ENCODE peak calls at places on chromosomes 7 and 10, in ten cellular contexts. One of them, this sample, is unnamed.

GRCh38 chr7:47453093-47454056 is 128.5 kb downstream of the TNS3 start:
- DNase-seq in NCI-H748 treated with DMSO at 0.1 percent for 48 hours: no peak
- DNase-seq in activated naive CD4-positive, alpha-beta T cell treated with anti-CD3 and anti-CD28 coated beads, Interleukin-2, amount 50 U/mL, for 72 hours: no peak
- DNase-seq in Kasumi-1: no peak
- DNase-seq in stimulated activated CD4-positive, alpha-beta T cell treated with anti-CD3 and anti-CD28 coated beads, Interleukin-2, amount 100 ng/mL, for 48 hours: no peak
- DNase-seq in caudate nucleus: no peak
- DNase-seq in keratinocyte: no peak
- DNase-seq in NB4: peak; percentile 43
- DNase-seq in EL: peak; percentile 97
- DNase-seq in fibroblast of pulmonary artery: peak; percentile 74
- DNase-seq in this sample: peak; percentile 89

GRCh38 chr7:84194484-84195260 is at the start of gene SEMA3A:
- DNase-seq in NCI-H748 treated with DMSO at 0.1 percent for 48 hours: peak; percentile 34
- DNase-seq in activated naive CD4-positive, alpha-beta T cell treated with anti-CD3 and anti-CD28 coated beads, Interleukin-2, amount 50 U/mL, for 72 hours: no peak
- DNase-seq in Kasumi-1: peak; percentile 51
- DNase-seq in stimulated activated CD4-positive, alpha-beta T cell treated with anti-CD3 and anti-CD28 coated beads, Interleukin-2, amount 100 ng/mL, for 48 hours: no peak
- DNase-seq in caudate nucleus: peak; percentile 32
- DNase-seq in keratinocyte: no peak
- DNase-seq in NB4: peak; percentile 31
- DNase-seq in EL: peak; percentile 86
- DNase-seq in fibroblast of pulmonary artery: peak; percentile 83
- DNase-seq in this sample: peak; percentile 84

GRCh38 chr7:68224041-68224534 is 1227.5 kb downstream of the TYW1 start:
- DNase-seq in NCI-H748 treated with DMSO at 0.1 percent for 48 hours: peak; percentile 22
- DNase-seq in activated naive CD4-positive, alpha-beta T cell treated with anti-CD3 and anti-CD28 coated beads, Interleukin-2, amount 50 U/mL, for 72 hours: no peak
- DNase-seq in Kasumi-1: no peak
- DNase-seq in stimulated activated CD4-positive, alpha-beta T cell treated with anti-CD3 and anti-CD28 coated beads, Interleukin-2, amount 100 ng/mL, for 48 hours: no peak
- DNase-seq in caudate nucleus: peak; percentile 41
- DNase-seq in keratinocyte: no peak
- DNase-seq in NB4: no peak
- DNase-seq in EL: no peak
- DNase-seq in fibroblast of pulmonary artery: no peak
- DNase-seq in this sample: no peak

GRCh38 chr10:29344073-29344820 is 55.4 kb downstream of the LYZL1 start:
- DNase-seq in NCI-H748 treated with DMSO at 0.1 percent for 48 hours: no peak
- DNase-seq in activated naive CD4-positive, alpha-beta T cell treated with anti-CD3 and anti-CD28 coated beads, Interleukin-2, amount 50 U/mL, for 72 hours: no peak
- DNase-seq in Kasumi-1: no peak
- DNase-seq in stimulated activated CD4-positive, alpha-beta T cell treated with anti-CD3 and anti-CD28 coated beads, Interleukin-2, amount 100 ng/mL, for 48 hours: no peak
- DNase-seq in caudate nucleus: no peak
- DNase-seq in keratinocyte: no peak
- DNase-seq in NB4: no peak
- DNase-seq in EL: peak; percentile 84
- DNase-seq in fibroblast of pulmonary artery: peak; percentile 39
- DNase-seq in this sample: no peak

GRCh38 chr10:71372882-71373495 is 23.7 kb upstream of the CDH23 start:
- DNase-seq in NCI-H748 treated with DMSO at 0.1 percent for 48 hours: no peak
- DNase-seq in activated naive CD4-positive, alpha-beta T cell treated with anti-CD3 and anti-CD28 coated beads, Interleukin-2, amount 50 U/mL, for 72 hours: no peak
- DNase-seq in Kasumi-1: peak; percentile 4
- DNase-seq in stimulated activated CD4-positive, alpha-beta T cell treated with anti-CD3 and anti-CD28 coated beads, Interleukin-2, amount 100 ng/mL, for 48 hours: no peak
- DNase-seq in caudate nucleus: peak; percentile 12
- DNase-seq in keratinocyte: no peak
- DNase-seq in NB4: no peak
- DNase-seq in EL: no peak
- DNase-seq in fibroblast of pulmonary artery: no peak
- DNase-seq in this sample: no peak

GRCh38 chr7:40482794-40483374 is 348.1 kb downstream of the SUGCT start:
- DNase-seq in NCI-H748 treated with DMSO at 0.1 percent for 48 hours: no peak
- DNase-seq in activated naive CD4-positive, alpha-beta T cell treated with anti-CD3 and anti-CD28 coated beads, Interleukin-2, amount 50 U/mL, for 72 hours: no peak
- DNase-seq in Kasumi-1: no peak
- DNase-seq in stimulated activated CD4-positive, alpha-beta T cell treated with anti-CD3 and anti-CD28 coated beads, Interleukin-2, amount 100 ng/mL, for 48 hours: no peak
- DNase-seq in caudate nucleus: no peak
- DNase-seq in keratinocyte: no peak
- DNase-seq in NB4: no peak
- DNase-seq in EL: no peak
- DNase-seq in fibroblast of pulmonary artery: peak; percentile 36
- DNase-seq in this sample: no peak

GRCh38 chr7:84085147-84085546 is 109.4 kb downstream of the SEMA3A start:
- DNase-seq in NCI-H748 treated with DMSO at 0.1 percent for 48 hours: no peak
- DNase-seq in activated naive CD4-positive, alpha-beta T cell treated with anti-CD3 and anti-CD28 coated beads, Interleukin-2, amount 50 U/mL, for 72 hours: no peak
- DNase-seq in Kasumi-1: peak; percentile 17
- DNase-seq in stimulated activated CD4-positive, alpha-beta T cell treated with anti-CD3 and anti-CD28 coated beads, Interleukin-2, amount 100 ng/mL, for 48 hours: no peak
- DNase-seq in caudate nucleus: no peak
- DNase-seq in keratinocyte: no peak
- DNase-seq in NB4: no peak
- DNase-seq in EL: peak; percentile 61
- DNase-seq in fibroblast of pulmonary artery: peak; percentile 63
- DNase-seq in this sample: no peak

GRCh38 chr10:1037098-1037497 is 11.4 kb upstream of the IDI2 start:
- DNase-seq in NCI-H748 treated with DMSO at 0.1 percent for 48 hours: no peak
- DNase-seq in activated naive CD4-positive, alpha-beta T cell treated with anti-CD3 and anti-CD28 coated beads, Interleukin-2, amount 50 U/mL, for 72 hours: no peak
- DNase-seq in Kasumi-1: no peak
- DNase-seq in stimulated activated CD4-positive, alpha-beta T cell treated with anti-CD3 and anti-CD28 coated beads, Interleukin-2, amount 100 ng/mL, for 48 hours: no peak
- DNase-seq in caudate nucleus: peak; percentile 27
- DNase-seq in keratinocyte: no peak
- DNase-seq in NB4: no peak
- DNase-seq in EL: no peak
- DNase-seq in fibroblast of pulmonary artery: no peak
- DNase-seq in this sample: no peak

GRCh38 chr7:98314469-98314868 is 33.0 kb downstream of the BRI3 start:
- DNase-seq in NCI-H748 treated with DMSO at 0.1 percent for 48 hours: no peak
- DNase-seq in activated naive CD4-positive, alpha-beta T cell treated with anti-CD3 and anti-CD28 coated beads, Interleukin-2, amount 50 U/mL, for 72 hours: no peak
- DNase-seq in Kasumi-1: no peak
- DNase-seq in stimulated activated CD4-positive, alpha-beta T cell treated with anti-CD3 and anti-CD28 coated beads, Interleukin-2, amount 100 ng/mL, for 48 hours: no peak
- DNase-seq in caudate nucleus: no peak
- DNase-seq in keratinocyte: no peak
- DNase-seq in NB4: no peak
- DNase-seq in EL: no peak
- DNase-seq in fibroblast of pulmonary artery: peak; percentile 40
- DNase-seq in this sample: no peak

GRCh38 chr7:46844486-46844885 is 737.4 kb downstream of the TNS3 start:
- DNase-seq in NCI-H748 treated with DMSO at 0.1 percent for 48 hours: no peak
- DNase-seq in activated naive CD4-positive, alpha-beta T cell treated with anti-CD3 and anti-CD28 coated beads, Interleukin-2, amount 50 U/mL, for 72 hours: no peak
- DNase-seq in Kasumi-1: no peak
- DNase-seq in stimulated activated CD4-positive, alpha-beta T cell treated with anti-CD3 and anti-CD28 coated beads, Interleukin-2, amount 100 ng/mL, for 48 hours: no peak
- DNase-seq in caudate nucleus: no peak
- DNase-seq in keratinocyte: no peak
- DNase-seq in NB4: no peak
- DNase-seq in EL: no peak
- DNase-seq in fibroblast of pulmonary artery: no peak
- DNase-seq in this sample: no peak

GRCh38 chr7:155773531-155773930 is 38.7 kb downstream of the SHH start:
- DNase-seq in NCI-H748 treated with DMSO at 0.1 percent for 48 hours: no peak
- DNase-seq in activated naive CD4-positive, alpha-beta T cell treated with anti-CD3 and anti-CD28 coated beads, Interleukin-2, amount 50 U/mL, for 72 hours: no peak
- DNase-seq in Kasumi-1: no peak
- DNase-seq in stimulated activated CD4-positive, alpha-beta T cell treated with anti-CD3 and anti-CD28 coated beads, Interleukin-2, amount 100 ng/mL, for 48 hours: no peak
- DNase-seq in caudate nucleus: no peak
- DNase-seq in keratinocyte: no peak
- DNase-seq in NB4: no peak
- DNase-seq in EL: no peak
- DNase-seq in fibroblast of pulmonary artery: no peak
- DNase-seq in this sample: no peak

GRCh38 chr10:132142396-132143161 is 44.2 kb upstream of the DPYSL4 start:
- DNase-seq in NCI-H748 treated with DMSO at 0.1 percent for 48 hours: no peak
- DNase-seq in activated naive CD4-positive, alpha-beta T cell treated with anti-CD3 and anti-CD28 coated beads, Interleukin-2, amount 50 U/mL, for 72 hours: peak; percentile 57
- DNase-seq in Kasumi-1: peak; percentile 18
- DNase-seq in stimulated activated CD4-positive, alpha-beta T cell treated with anti-CD3 and anti-CD28 coated beads, Interleukin-2, amount 100 ng/mL, for 48 hours: peak; percentile 51
- DNase-seq in caudate nucleus: peak; percentile 33
- DNase-seq in keratinocyte: no peak
- DNase-seq in NB4: peak; percentile 42
- DNase-seq in EL: peak; percentile 26
- DNase-seq in fibroblast of pulmonary artery: peak; percentile 14
- DNase-seq in this sample: no peak

GRCh38 chr10:92886334-92886961 is 38.1 kb downstream of the EXOC6 start:
- DNase-seq in NCI-H748 treated with DMSO at 0.1 percent for 48 hours: no peak
- DNase-seq in activated naive CD4-positive, alpha-beta T cell treated with anti-CD3 and anti-CD28 coated beads, Interleukin-2, amount 50 U/mL, for 72 hours: no peak
- DNase-seq in Kasumi-1: no peak
- DNase-seq in stimulated activated CD4-positive, alpha-beta T cell treated with anti-CD3 and anti-CD28 coated beads, Interleukin-2, amount 100 ng/mL, for 48 hours: no peak
- DNase-seq in caudate nucleus: no peak
- DNase-seq in keratinocyte: no peak
- DNase-seq in NB4: no peak
- DNase-seq in EL: no peak
- DNase-seq in fibroblast of pulmonary artery: no peak
- DNase-seq in this sample: no peak

GRCh38 chr10:13915710-13916109 is 328.9 kb downstream of the PRPF18 start:
- DNase-seq in NCI-H748 treated with DMSO at 0.1 percent for 48 hours: no peak
- DNase-seq in activated naive CD4-positive, alpha-beta T cell treated with anti-CD3 and anti-CD28 coated beads, Interleukin-2, amount 50 U/mL, for 72 hours: no peak
- DNase-seq in Kasumi-1: no peak
- DNase-seq in stimulated activated CD4-positive, alpha-beta T cell treated with anti-CD3 and anti-CD28 coated beads, Interleukin-2, amount 100 ng/mL, for 48 hours: no peak
- DNase-seq in caudate nucleus: peak; percentile 69
- DNase-seq in keratinocyte: no peak
- DNase-seq in NB4: no peak
- DNase-seq in EL: no peak
- DNase-seq in fibroblast of pulmonary artery: no peak
- DNase-seq in this sample: peak; percentile 69

GRCh38 chr10:113581092-113581491 is 28.2 kb downstream of the HABP2 start:
- DNase-seq in NCI-H748 treated with DMSO at 0.1 percent for 48 hours: no peak
- DNase-seq in activated naive CD4-positive, alpha-beta T cell treated with anti-CD3 and anti-CD28 coated beads, Interleukin-2, amount 50 U/mL, for 72 hours: no peak
- DNase-seq in Kasumi-1: no peak
- DNase-seq in stimulated activated CD4-positive, alpha-beta T cell treated with anti-CD3 and anti-CD28 coated beads, Interleukin-2, amount 100 ng/mL, for 48 hours: no peak
- DNase-seq in caudate nucleus: no peak
- DNase-seq in keratinocyte: no peak
- DNase-seq in NB4: no peak
- DNase-seq in EL: no peak
- DNase-seq in fibroblast of pulmonary artery: no peak
- DNase-seq in this sample: no peak

GRCh38 chr10:89738551-89739209 is 37.3 kb downstream of the KIF20B start:
- DNase-seq in NCI-H748 treated with DMSO at 0.1 percent for 48 hours: no peak
- DNase-seq in activated naive CD4-positive, alpha-beta T cell treated with anti-CD3 and anti-CD28 coated beads, Interleukin-2, amount 50 U/mL, for 72 hours: no peak
- DNase-seq in Kasumi-1: peak; percentile 84
- DNase-seq in stimulated activated CD4-positive, alpha-beta T cell treated with anti-CD3 and anti-CD28 coated beads, Interleukin-2, amount 100 ng/mL, for 48 hours: no peak
- DNase-seq in caudate nucleus: no peak
- DNase-seq in keratinocyte: no peak
- DNase-seq in NB4: peak; percentile 11
- DNase-seq in EL: no peak
- DNase-seq in fibroblast of pulmonary artery: no peak
- DNase-seq in this sample: no peak

GRCh38 chr7:1598286-1598685 is 28.5 kb upstream of the PSMG3 start:
- DNase-seq in NCI-H748 treated with DMSO at 0.1 percent for 48 hours: no peak
- DNase-seq in activated naive CD4-positive, alpha-beta T cell treated with anti-CD3 and anti-CD28 coated beads, Interleukin-2, amount 50 U/mL, for 72 hours: no peak
- DNase-seq in Kasumi-1: no peak
- DNase-seq in stimulated activated CD4-positive, alpha-beta T cell treated with anti-CD3 and anti-CD28 coated beads, Interleukin-2, amount 100 ng/mL, for 48 hours: no peak
- DNase-seq in caudate nucleus: no peak
- DNase-seq in keratinocyte: no peak
- DNase-seq in NB4: no peak
- DNase-seq in EL: no peak
- DNase-seq in fibroblast of pulmonary artery: no peak
- DNase-seq in this sample: no peak

GRCh38 chr7:29946428-29947186 is 43.0 kb downstream of the SCRN1 start:
- DNase-seq in NCI-H748 treated with DMSO at 0.1 percent for 48 hours: no peak
- DNase-seq in activated naive CD4-positive, alpha-beta T cell treated with anti-CD3 and anti-CD28 coated beads, Interleukin-2, amount 50 U/mL, for 72 hours: no peak
- DNase-seq in Kasumi-1: peak; percentile 35
- DNase-seq in stimulated activated CD4-positive, alpha-beta T cell treated with anti-CD3 and anti-CD28 coated beads, Interleukin-2, amount 100 ng/mL, for 48 hours: no peak
- DNase-seq in caudate nucleus: no peak
- DNase-seq in keratinocyte: no peak
- DNase-seq in NB4: peak; percentile 35
- DNase-seq in EL: peak; percentile 28
- DNase-seq in fibroblast of pulmonary artery: peak; percentile 54
- DNase-seq in this sample: no peak

GRCh38 chr7:100211342-100211780 is 8.4 kb upstream of the PVRIG start:
- DNase-seq in NCI-H748 treated with DMSO at 0.1 percent for 48 hours: no peak
- DNase-seq in activated naive CD4-positive, alpha-beta T cell treated with anti-CD3 and anti-CD28 coated beads, Interleukin-2, amount 50 U/mL, for 72 hours: no peak
- DNase-seq in Kasumi-1: no peak
- DNase-seq in stimulated activated CD4-positive, alpha-beta T cell treated with anti-CD3 and anti-CD28 coated beads, Interleukin-2, amount 100 ng/mL, for 48 hours: no peak
- DNase-seq in caudate nucleus: no peak
- DNase-seq in keratinocyte: no peak
- DNase-seq in NB4: no peak
- DNase-seq in EL: no peak
- DNase-seq in fibroblast of pulmonary artery: no peak
- DNase-seq in this sample: no peak

GRCh38 chr10:77801474-77802238 is 124.9 kb downstream of the DLG5 start:
- DNase-seq in NCI-H748 treated with DMSO at 0.1 percent for 48 hours: no peak
- DNase-seq in activated naive CD4-positive, alpha-beta T cell treated with anti-CD3 and anti-CD28 coated beads, Interleukin-2, amount 50 U/mL, for 72 hours: peak; percentile 60
- DNase-seq in Kasumi-1: no peak
- DNase-seq in stimulated activated CD4-positive, alpha-beta T cell treated with anti-CD3 and anti-CD28 coated beads, Interleukin-2, amount 100 ng/mL, for 48 hours: peak; percentile 10
- DNase-seq in caudate nucleus: no peak
- DNase-seq in keratinocyte: no peak
- DNase-seq in NB4: peak; percentile 82
- DNase-seq in EL: peak; percentile 41
- DNase-seq in fibroblast of pulmonary artery: peak; percentile 13
- DNase-seq in this sample: no peak

GRCh38 chr10:9634466-9634865 is 1383.2 kb upstream of the CELF2 start:
- DNase-seq in NCI-H748 treated with DMSO at 0.1 percent for 48 hours: no peak
- DNase-seq in activated naive CD4-positive, alpha-beta T cell treated with anti-CD3 and anti-CD28 coated beads, Interleukin-2, amount 50 U/mL, for 72 hours: no peak
- DNase-seq in Kasumi-1: no peak
- DNase-seq in stimulated activated CD4-positive, alpha-beta T cell treated with anti-CD3 and anti-CD28 coated beads, Interleukin-2, amount 100 ng/mL, for 48 hours: no peak
- DNase-seq in caudate nucleus: no peak
- DNase-seq in keratinocyte: no peak
- DNase-seq in NB4: no peak
- DNase-seq in EL: peak; percentile 36
- DNase-seq in fibroblast of pulmonary artery: peak; percentile 29
- DNase-seq in this sample: no peak

GRCh38 chr7:157663061-157663863 is 326.5 kb downstream of the DNAJB6 start:
- DNase-seq in NCI-H748 treated with DMSO at 0.1 percent for 48 hours: no peak
- DNase-seq in activated naive CD4-positive, alpha-beta T cell treated with anti-CD3 and anti-CD28 coated beads, Interleukin-2, amount 50 U/mL, for 72 hours: no peak
- DNase-seq in Kasumi-1: no peak
- DNase-seq in stimulated activated CD4-positive, alpha-beta T cell treated with anti-CD3 and anti-CD28 coated beads, Interleukin-2, amount 100 ng/mL, for 48 hours: no peak
- DNase-seq in caudate nucleus: no peak
- DNase-seq in keratinocyte: no peak
- DNase-seq in NB4: no peak
- DNase-seq in EL: no peak
- DNase-seq in fibroblast of pulmonary artery: no peak
- DNase-seq in this sample: peak; percentile 61

GRCh38 chr7:158022601-158023000 is 565.0 kb downstream of the PTPRN2 start:
- DNase-seq in NCI-H748 treated with DMSO at 0.1 percent for 48 hours: no peak
- DNase-seq in activated naive CD4-positive, alpha-beta T cell treated with anti-CD3 and anti-CD28 coated beads, Interleukin-2, amount 50 U/mL, for 72 hours: no peak
- DNase-seq in Kasumi-1: no peak
- DNase-seq in stimulated activated CD4-positive, alpha-beta T cell treated with anti-CD3 and anti-CD28 coated beads, Interleukin-2, amount 100 ng/mL, for 48 hours: no peak
- DNase-seq in caudate nucleus: no peak
- DNase-seq in keratinocyte: no peak
- DNase-seq in NB4: no peak
- DNase-seq in EL: no peak
- DNase-seq in fibroblast of pulmonary artery: no peak
- DNase-seq in this sample: peak; percentile 46

GRCh38 chr10:93383562-93383981 is 98.6 kb downstream of the MYOF start:
- DNase-seq in NCI-H748 treated with DMSO at 0.1 percent for 48 hours: no peak
- DNase-seq in activated naive CD4-positive, alpha-beta T cell treated with anti-CD3 and anti-CD28 coated beads, Interleukin-2, amount 50 U/mL, for 72 hours: no peak
- DNase-seq in Kasumi-1: no peak
- DNase-seq in stimulated activated CD4-positive, alpha-beta T cell treated with anti-CD3 and anti-CD28 coated beads, Interleukin-2, amount 100 ng/mL, for 48 hours: no peak
- DNase-seq in caudate nucleus: no peak
- DNase-seq in keratinocyte: no peak
- DNase-seq in NB4: no peak
- DNase-seq in EL: peak; percentile 96
- DNase-seq in fibroblast of pulmonary artery: peak; percentile 77
- DNase-seq in this sample: no peak

GRCh38 chr10:30697806-30698205 is 68.3 kb upstream of the LYZL2 start:
- DNase-seq in NCI-H748 treated with DMSO at 0.1 percent for 48 hours: no peak
- DNase-seq in activated naive CD4-positive, alpha-beta T cell treated with anti-CD3 and anti-CD28 coated beads, Interleukin-2, amount 50 U/mL, for 72 hours: no peak
- DNase-seq in Kasumi-1: no peak
- DNase-seq in stimulated activated CD4-positive, alpha-beta T cell treated with anti-CD3 and anti-CD28 coated beads, Interleukin-2, amount 100 ng/mL, for 48 hours: no peak
- DNase-seq in caudate nucleus: no peak
- DNase-seq in keratinocyte: no peak
- DNase-seq in NB4: no peak
- DNase-seq in EL: no peak
- DNase-seq in fibroblast of pulmonary artery: no peak
- DNase-seq in this sample: no peak

GRCh38 chr10:120607016-120607709 is 150.1 kb downstream of the PLPP4 start:
- DNase-seq in NCI-H748 treated with DMSO at 0.1 percent for 48 hours: no peak
- DNase-seq in activated naive CD4-positive, alpha-beta T cell treated with anti-CD3 and anti-CD28 coated beads, Interleukin-2, amount 50 U/mL, for 72 hours: no peak
- DNase-seq in Kasumi-1: no peak
- DNase-seq in stimulated activated CD4-positive, alpha-beta T cell treated with anti-CD3 and anti-CD28 coated beads, Interleukin-2, amount 100 ng/mL, for 48 hours: no peak
- DNase-seq in caudate nucleus: no peak
- DNase-seq in keratinocyte: peak; percentile 17
- DNase-seq in NB4: no peak
- DNase-seq in EL: peak; percentile 87
- DNase-seq in fibroblast of pulmonary artery: peak; percentile 50
- DNase-seq in this sample: no peak

GRCh38 chr10:114822771-114823463 is 1.3 kb downstream of the FHIP2A start:
- DNase-seq in NCI-H748 treated with DMSO at 0.1 percent for 48 hours: no peak
- DNase-seq in activated naive CD4-positive, alpha-beta T cell treated with anti-CD3 and anti-CD28 coated beads, Interleukin-2, amount 50 U/mL, for 72 hours: no peak
- DNase-seq in Kasumi-1: peak; percentile 85
- DNase-seq in stimulated activated CD4-positive, alpha-beta T cell treated with anti-CD3 and anti-CD28 coated beads, Interleukin-2, amount 100 ng/mL, for 48 hours: no peak
- DNase-seq in caudate nucleus: no peak
- DNase-seq in keratinocyte: no peak
- DNase-seq in NB4: peak; percentile 19
- DNase-seq in EL: peak; percentile 52
- DNase-seq in fibroblast of pulmonary artery: peak; percentile 67
- DNase-seq in this sample: no peak